ENCODE peak calls at places on chromosomes 6 and 20, in ten cellular contexts. Y, A, O, R, H, B, T, J, L and N are unnamed samples.
A peak's percentile ranks its signal among the peaks of the same experiment; 100 is the strongest.

GRCh38 chr20:19440660-19441527 is 228.5 kb downstream of the SLC24A3 start:
- DNase-seq in B (no peak), Y (no peak), L (no peak), O (no peak), T (no peak), R (no peak), J (no peak), H (no peak), A (no peak), N (no peak)

GRCh38 chr20:17541996-17542395 is 10.8 kb upstream of the BFSP1 start:
- DNase-seq in O (no peak), H (no peak), A (no peak), Y (peak; percentile 37), R (no peak), B (no peak), L (no peak), J (no peak), T (no peak), N (no peak)

GRCh38 chr20:63895886-63896135 is 885 bp downstream of the DNAJC5 start:
- DNase-seq in R (peak; percentile 18), O (no peak), B (no peak), T (no peak), Y (peak; percentile 57), H (no peak), J (no peak), L (no peak), A (peak; percentile 45), N (peak; percentile 10)

GRCh38 chr6:69276204-69276603 is 520.6 kb downstream of the LMBRD1 start:
- DNase-seq in T (no peak), J (no peak), Y (no peak), R (no peak), B (no peak), A (no peak), H (no peak), O (no peak), L (no peak), N (no peak)

GRCh38 chr6:35765739-35766138 is 10.7 kb upstream of the CLPSL2 start:
- DNase-seq in B (no peak), O (no peak), A (no peak), L (no peak), J (no peak), H (no peak), R (no peak), Y (no peak), T (no peak), N (no peak)

GRCh38 chr20:51469578-51470520 is 72.7 kb downstream of the NFATC2 start:
- DNase-seq in H (no peak), J (no peak), A (peak; percentile 24), O (no peak), L (no peak), T (no peak), R (no peak), B (no peak), Y (no peak), N (no peak)

GRCh38 chr20:846894-847278 is 13.4 kb downstream of the FAM110A start:
- DNase-seq in A (peak; percentile 10), O (peak; percentile 62), T (peak; percentile 48), H (no peak), J (no peak), B (peak; percentile 59), Y (no peak), R (no peak), L (peak; percentile 27), N (no peak)

GRCh38 chr20:57840504-57841296 is 130.9 kb upstream of the PMEPA1 start:
- DNase-seq in A (no peak), R (no peak), J (no peak), Y (no peak), B (no peak), L (no peak), H (no peak), O (no peak), T (no peak), N (no peak)

GRCh38 chr6:14921878-14922277 is 324.0 kb upstream of the JARID2 start:
- DNase-seq in R (no peak), H (no peak), L (peak; percentile 94), A (no peak), O (no peak), T (no peak), J (no peak), Y (no peak), B (no peak), N (no peak)

GRCh38 chr6:153484056-153484455 is 353.0 kb upstream of the RGS17 start:
- DNase-seq in A (no peak), B (no peak), T (no peak), R (no peak), L (no peak), Y (no peak), H (no peak), J (no peak), O (no peak), N (no peak)

GRCh38 chr20:48461351-48461750 is 366.4 kb downstream of the PREX1 start:
- DNase-seq in A (no peak), L (no peak), J (no peak), R (no peak), H (no peak), T (no peak), Y (no peak), B (no peak), O (no peak), N (peak; percentile 60)

GRCh38 chr6:139539852-139540251 is 165.4 kb upstream of the CITED2 start:
- DNase-seq in T (no peak), A (peak; percentile 96), H (peak; percentile 73), O (no peak), L (no peak), R (peak; percentile 96), Y (peak; percentile 82), J (peak; percentile 76), B (no peak), N (peak; percentile 86)

GRCh38 chr20:37198962-37199660 is 19.8 kb upstream of the MROH8 start:
- DNase-seq in H (no peak), T (no peak), B (no peak), R (no peak), O (peak; percentile 14), Y (no peak), J (no peak), A (no peak), L (no peak), N (no peak)